ENCODE peak calls at places on chromosomes 3 and 15, in six cellular contexts. T is uterus, C is heart left ventricle, Z is heart right ventricle, H is left ventricle myocardium inferior, F is tibial artery. A is an unnamed sample. For H3K36me3 and H3K4me1, the result is how much of the 10 kb centered on the place peaks cover.

GRCh38 chr15:68555348-68556037 is 23.3 kb upstream of the CORO2B start:
- DNase-seq in Z (no peak), H (no peak), T (no peak), F (no peak), C (no peak), A (no peak)

GRCh38 chr15:68818671-68819450 is 1.8 kb downstream of the ANP32A start:
- DNase-seq in Z (peak), H (peak), C (peak), T (peak), F (peak), A (no peak)

GRCh38 chr3:43892535-43892934 is 201.8 kb downstream of the ABHD5 start:
- DNase-seq in C (no peak), Z (no peak), T (no peak), F (no peak), H (no peak), A (no peak)

GRCh38 chr3:17553080-17553479 is 189.4 kb downstream of the TBC1D5 start:
- DNase-seq in F (no peak), H (no peak), Z (no peak), T (no peak), C (no peak), A (no peak)

GRCh38 chr3:14516738-14517345 is 23.3 kb downstream of the GRIP2 start:
- DNase-seq in T (no peak), H (no peak), Z (no peak), C (no peak), F (no peak), A (no peak)

GRCh38 chr15:29656636-29657475 is 165.4 kb downstream of the TJP1 start:
- DNase-seq in C (no peak), F (no peak), Z (no peak), T (no peak), H (no peak), A (no peak)

GRCh38 chr3:126153695-126154360 is 26.6 kb downstream of the ALDH1L1 start:
- DNase-seq in C (no peak), Z (no peak), T (no peak), F (no peak), H (no peak), A (no peak)

GRCh38 chr3:108552267-108553159 is 36.7 kb downstream of the CIP2A start:
- DNase-seq in T (no peak), C (no peak), F (no peak), Z (peak), H (no peak), A (no peak)

GRCh38 chr15:58302832-58303231 is 129.0 kb upstream of the LIPC start:
- DNase-seq in Z (no peak), H (no peak), C (no peak), F (no peak), T (no peak), A (no peak)

GRCh38 chr3:66490984-66491383 is 9.8 kb downstream of the LRIG1 start:
- DNase-seq in F (no peak), T (no peak), C (no peak), H (no peak), Z (no peak), A (no peak)

GRCh38 chr3:5463986-5464385 is 276.5 kb downstream of the EDEM1 start:
- DNase-seq in F (no peak), T (no peak), Z (no peak), H (no peak), C (no peak), A (no peak)

GRCh38 chr3:169699536-169700050 is 36.1 kb upstream of the MECOM start:
- DNase-seq in F (peak), Z (peak), T (peak), H (peak), C (peak), A (no peak)

GRCh38 chr3:159828542-159828943 is 160.1 kb upstream of the IL12A start:
- DNase-seq in T (no peak), F (no peak), Z (no peak), H (no peak), C (no peak), A (no peak)

GRCh38 chr15:31255176-31255510 is 71.5 kb upstream of the KLF13 start:
- DNase-seq in Z (no peak), H (no peak), C (peak), T (no peak), F (no peak), A (no peak)

GRCh38 chr15:79339588-79340314 is 28.8 kb downstream of the TMED3 start:
- DNase-seq in F (no peak), C (no peak), H (no peak), T (no peak), Z (no peak), A (no peak)

GRCh38 chr3:115071611-115072010 is 75.5 kb downstream of the ZBTB20 start:
- DNase-seq in C (no peak), F (no peak), T (no peak), Z (no peak), H (no peak), A (no peak)

GRCh38 chr3:120559228-120560061 is 36.7 kb upstream of the NDUFB4 start:
- DNase-seq in Z (peak), F (no peak), C (peak), T (no peak), H (peak), A (no peak)

GRCh38 chr3:173789530-173789929 is 392.0 kb downstream of the NLGN1 start:
- DNase-seq in Z (no peak), F (no peak), T (no peak), H (no peak), C (no peak), A (no peak)

GRCh38 chr15:81398910-81399551 is 25.0 kb upstream of the TMC3 start:
- DNase-seq in H (no peak), T (peak), C (no peak), F (no peak), Z (no peak), A (no peak)

GRCh38 chr3:168336276-168336675 is 240.6 kb upstream of the GOLIM4 start:
- DNase-seq in H (no peak), C (no peak), T (no peak), Z (no peak), F (no peak), A (no peak)

GRCh38 chr3:71317749-71318458 is 265.6 kb downstream of the FOXP1 start:
- DNase-seq in H (no peak), T (no peak), F (no peak), Z (no peak), C (no peak), A (no peak)

GRCh38 chr15:34206016-34206415 is 3.9 kb downstream of the KATNBL1 start:
- DNase-seq in Z (no peak), H (no peak), T (no peak), C (no peak), F (no peak), A (no peak)

GRCh38 chr3:32454111-32454510 is 48.5 kb downstream of the CMTM6 start:
- DNase-seq in T (no peak), H (no peak), C (no peak), Z (no peak), F (no peak), A (no peak)

GRCh38 chr3:69669070-69669469 is 70.2 kb upstream of the MITF start:
- DNase-seq in H (no peak), Z (no peak), F (no peak), C (no peak), T (no peak), A (no peak)

GRCh38 chr3:181279239-181279565 is 289.7 kb upstream of the DNAJC19 start:
- DNase-seq in H (no peak), Z (no peak), T (no peak), F (no peak), C (no peak), A (no peak)

GRCh38 chr3:45552031-45552772 is 42.3 kb upstream of the LIMD1 start:
- DNase-seq in H (no peak), Z (no peak), C (no peak), T (no peak), F (no peak), A (no peak)

GRCh38 chr3:80232760-80233159 is 465.0 kb upstream of the ROBO1 start:
- DNase-seq in C (no peak), T (no peak), H (no peak), F (no peak), Z (no peak), A (no peak)

GRCh38 chr3:146131616-146132410 is 29.2 kb downstream of the PLOD2 start:
- DNase-seq in Z (no peak), F (no peak), C (no peak), T (no peak), H (no peak), A (no peak)

GRCh38 chr3:73433681-73434080 is 191.1 kb downstream of the PDZRN3 start:
- DNase-seq in C (no peak), F (no peak), Z (no peak), T (no peak), H (no peak), A (no peak)

GRCh38 chr3:24683511-24684384 is 189.1 kb upstream of the THRB start:
- DNase-seq in T (peak), F (no peak), H (no peak), C (no peak), Z (peak), A (no peak)

GRCh38 chr3:196677353-196677752 is 34.7 kb downstream of the CEP19 start:
- DNase-seq in F (no peak), T (no peak), C (no peak), H (no peak), Z (no peak), A (no peak)

GRCh38 chr3:149454746-149455145 is 19.8 kb upstream of the TM4SF4 start:
- DNase-seq in Z (no peak), T (no peak), C (no peak), F (no peak), H (no peak), A (no peak)

GRCh38 chr3:156551261-156551660 is 3.7 kb downstream of the SSR3 start:
- DNase-seq in C (no peak), Z (no peak), T (no peak), H (no peak), F (no peak), A (no peak)
- H3K36me3 ChIP-seq in C (half or more), Z (under half), T (under half), H (half or more), F (under half), A (under half)

GRCh38 chr15:60526127-60526616 is 47.2 kb upstream of the ICE2 start:
- DNase-seq in F (no peak), T (peak), H (no peak), Z (peak), C (peak), A (no peak)
- H3K4me1 ChIP-seq in F (under half), T (under half), H (under half), Z (under half), C (under half), A (under half)

GRCh38 chr3:105987809-105988208 is 119.0 kb upstream of the CBLB start:
- DNase-seq in F (no peak), Z (no peak), T (no peak), H (no peak), C (no peak), A (no peak)

GRCh38 chr3:105984837-105985236 is 116.0 kb upstream of the CBLB start:
- DNase-seq in H (no peak), F (no peak), Z (no peak), T (no peak), C (no peak), A (no peak)

GRCh38 chr3:105988540-105988939 is 119.7 kb upstream of the CBLB start:
- DNase-seq in T (no peak), F (no peak), C (no peak), H (no peak), Z (no peak), A (no peak)
- H3K4me3 ChIP-seq in T (no peak), F (no peak), C (no peak), H (no peak), Z (no peak), A (no peak)

DNA sequence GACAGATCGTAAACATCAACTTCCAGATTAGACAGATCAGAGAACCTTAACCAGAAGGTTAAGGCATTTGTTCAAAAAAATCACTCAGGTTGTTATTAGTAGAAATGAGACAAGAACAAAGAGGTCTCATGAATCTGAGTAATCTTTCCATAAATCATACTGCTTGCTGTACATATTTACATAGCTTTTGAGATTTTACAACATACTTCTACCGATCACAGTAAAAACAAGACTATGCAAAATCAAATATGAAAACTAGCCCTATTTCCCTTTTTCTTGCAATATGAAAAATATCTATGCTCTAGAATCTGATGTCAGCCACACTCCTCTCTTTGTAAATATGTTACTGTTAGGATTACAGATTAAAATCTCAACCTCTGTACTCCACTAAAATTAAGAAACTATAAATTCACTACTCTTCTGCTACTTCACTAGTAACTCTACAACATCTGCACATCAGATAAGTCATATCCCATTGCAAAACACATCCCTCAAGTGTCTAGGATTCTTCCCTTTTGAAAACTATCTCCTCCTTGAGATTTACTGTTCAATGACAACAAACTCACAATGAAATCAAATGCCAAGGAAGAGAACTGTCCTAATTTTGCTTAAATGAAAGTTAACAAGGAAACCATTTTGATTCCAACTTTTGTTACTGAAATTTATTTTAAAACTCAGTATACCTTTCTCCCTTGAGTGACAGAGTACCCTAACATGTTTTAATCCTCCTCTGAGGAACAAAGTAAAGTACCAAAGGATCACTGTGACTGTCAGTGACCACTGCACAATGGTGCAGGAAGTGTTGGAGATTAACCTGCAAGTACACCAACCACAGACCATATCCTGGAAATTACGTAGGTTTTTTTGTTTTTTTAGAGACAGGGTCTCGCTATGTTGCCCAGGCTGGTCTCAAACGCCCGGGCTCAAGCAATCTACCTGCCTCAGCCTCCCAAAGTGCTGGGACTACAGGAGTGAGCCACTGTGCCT is 12.8 kb downstream of the DCUN1D1 start:
- DNase-seq in F (no peak), C (no peak), T (no peak), Z (no peak), H (no peak), A (no peak)
- H3K36me3 ChIP-seq in F (under half), C (under half), T (under half), Z (under half), H (under half), A (under half)

DNA sequence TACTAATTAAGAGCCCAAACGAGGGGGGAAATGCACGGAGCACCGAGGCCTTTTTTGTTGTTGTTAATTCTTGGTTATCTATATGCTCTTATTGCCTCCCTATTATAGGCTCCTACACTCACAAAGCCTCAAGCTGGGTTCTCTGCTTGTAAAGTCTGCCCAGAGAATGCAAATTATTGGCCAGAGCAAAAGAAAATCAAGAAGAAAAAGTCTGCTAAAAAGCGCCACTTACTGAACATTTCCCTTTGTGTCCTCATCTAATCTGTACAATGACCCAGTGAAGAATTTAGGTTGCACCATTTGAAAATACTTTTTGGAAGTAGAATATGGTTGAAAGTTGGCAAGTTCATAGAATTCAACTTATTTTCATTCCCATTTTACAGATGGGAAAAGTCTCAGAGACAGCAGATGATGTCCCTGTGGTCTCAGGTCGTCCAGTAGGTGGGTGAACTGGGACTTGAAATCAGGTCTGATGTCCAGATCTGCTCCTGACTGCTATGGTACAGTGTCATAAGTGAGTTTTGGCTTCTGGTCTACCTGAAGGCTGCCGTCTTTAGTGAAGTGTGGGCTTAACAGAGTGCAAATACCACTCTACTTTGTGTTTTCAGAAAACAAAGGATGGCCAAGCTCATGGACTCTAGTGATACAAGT is 1.1 kb upstream of the TNFAIP8L3 start:
- DNase-seq in T (no peak), H (no peak), Z (no peak), F (no peak), C (no peak), A (no peak)
- H3K4me1 ChIP-seq in T (under half), H (under half), Z (under half), F (half or more), C (under half), A (under half)

GRCh38 chr3:89571298-89571697 is 463.9 kb downstream of the EPHA3 start:
- DNase-seq in Z (peak), H (peak), C (peak), F (no peak), T (no peak), A (no peak)
- H3K4me3 ChIP-seq in Z (no peak), H (peak), C (no peak), F (no peak), T (no peak), A (no peak)

GRCh38 chr3:59605944-59606534 is 556.2 kb upstream of the CFAP20DC start:
- DNase-seq in F (no peak), Z (no peak), T (no peak), H (no peak), C (no peak), A (no peak)
- H3K36me3 ChIP-seq in F (under half), Z (under half), T (under half), H (under half), C (under half), A (under half)

DNA sequence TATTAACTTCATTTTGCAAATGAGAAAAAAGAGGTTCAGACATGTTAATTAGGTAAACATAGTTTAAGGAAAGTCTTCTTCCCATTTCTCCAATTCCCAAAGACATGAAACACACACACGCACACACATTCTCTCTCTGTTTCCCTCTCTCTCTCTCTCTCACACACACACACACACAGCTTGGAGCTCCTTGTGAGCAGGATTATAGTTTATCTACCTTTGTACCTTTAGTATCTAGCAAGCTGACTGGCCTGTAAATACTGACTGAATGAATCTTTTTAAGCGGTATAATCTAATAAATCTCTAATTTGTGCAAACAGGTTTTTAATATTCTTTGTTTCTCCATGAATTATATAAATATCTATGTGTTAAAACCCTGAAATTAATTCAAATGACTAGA is 73.3 kb downstream of the UACA start:
- DNase-seq in Z (no peak), C (no peak), F (no peak), T (no peak), H (no peak), A (no peak)
- H3K4me1 ChIP-seq in Z (under half), C (under half), F (half or more), T (under half), H (half or more), A (under half)

A was measured in thoracic aorta.